ENCODE peak calls at places on chromosomes 2 and 18, in five cellular contexts. B is neural progenitor cell; Y is glomerular endothelial cell; P is stimulated activated CD4-positive, alpha-beta T cell treated with anti-CD3 and anti-CD28 coated beads, Interleukin-12 subunit alpha, Interleukin-12 subunit beta, amount 100 ng/mL, for 48 hours; I is HEK293T. N is an unnamed sample.

GRCh38 chr18:9348079-9348671 is 13.6 kb downstream of the TWSG1 start:
- DNase-seq in B (no peak), Y (no peak), P (no peak), I (no peak), N (no peak)

GRCh38 chr2:20611077-20611843 is 39.6 kb downstream of the HS1BP3 start:
- DNase-seq in B (no peak), Y (peak; percentile 93), P (no peak), I (no peak), N (no peak)

GRCh38 chr2:171810409-171810993 is 83.5 kb downstream of the SLC25A12 start:
- DNase-seq in B (no peak), Y (no peak), P (no peak), I (no peak), N (no peak)

GRCh38 chr2:231794383-231794782 is 8.1 kb downstream of the COPS7B start:
- DNase-seq in B (no peak), Y (no peak), P (no peak), I (no peak), N (no peak)

GRCh38 chr2:197054437-197054836 is 127.9 kb upstream of the PGAP1 start:
- DNase-seq in B (no peak), Y (no peak), P (no peak), I (no peak), N (no peak)

GRCh38 chr2:161426416-161426787 is 10.3 kb downstream of the TBR1 start:
- DNase-seq in B (peak; percentile 34), Y (no peak), P (no peak), I (no peak), N (no peak)

GRCh38 chr2:88671786-88672427 is 19.6 kb upstream of the RPIA start:
- DNase-seq in B (peak; percentile 38), Y (peak; percentile 22), P (no peak), I (peak; percentile 68), N (peak; percentile 74)

GRCh38 chr2:240437861-240438809 is 2.7 kb downstream of the GPC1 start:
- DNase-seq in B (peak; percentile 86), Y (peak; percentile 4), P (peak; percentile 53), I (peak; percentile 76), N (peak; percentile 89)

GRCh38 chr2:25825238-25825637 is 53.0 kb downstream of the ASXL2 start:
- DNase-seq in B (no peak), Y (no peak), P (peak; percentile 18), I (no peak), N (no peak)

GRCh38 chr2:240469239-240469636 is 33.8 kb downstream of the GPC1 start:
- DNase-seq in B (peak; percentile 24), Y (no peak), P (no peak), I (no peak), N (peak; percentile 49)

GRCh38 chr18:79518028-79518682 is 122.4 kb downstream of the NFATC1 start:
- DNase-seq in B (no peak), Y (no peak), P (no peak), I (no peak), N (no peak)

GRCh38 chr2:157107877-157108276 is 149.6 kb upstream of the GALNT5 start:
- DNase-seq in B (no peak), Y (no peak), P (no peak), I (no peak), N (no peak)

GRCh38 chr2:218125095-218125494 is 733 bp upstream of the CXCR2 start:
- DNase-seq in B (no peak), Y (no peak), P (no peak), I (no peak), N (no peak)

GRCh38 chr2:228016402-228016801 is 145.0 kb downstream of the DAW1 start:
- DNase-seq in B (no peak), Y (no peak), P (no peak), I (no peak), N (no peak)

GRCh38 chr2:73451263-73451972 is 65.8 kb downstream of the ALMS1 start:
- DNase-seq in B (no peak), Y (no peak), P (no peak), I (no peak), N (no peak)

GRCh38 chr18:35376393-35376741 is 770 bp downstream of the ZNF396 start:
- DNase-seq in B (peak; percentile 45), Y (no peak), P (no peak), I (no peak), N (no peak)

GRCh38 chr2:66692521-66692920 is 257.6 kb downstream of the MEIS1 start:
- DNase-seq in B (no peak), Y (no peak), P (no peak), I (no peak), N (no peak)